ENCODE peak calls at places on chromosomes 4 and X, in nine cellular contexts. S, I, X, W, J, U, M, P and F are unnamed samples.
A peak's percentile ranks its signal among the peaks of the same experiment; 100 is the strongest.

GRCh38 chr4:43843501-43843900 is 605.1 kb downstream of the KCTD8 start:
- DNase-seq in S (no peak), I (no peak), X (peak; percentile 10), W (no peak), J (peak; percentile 36), U (no peak), M (no peak), P (no peak), F (no peak)

GRCh38 chr4:148441624-148441985 is 609 bp downstream of the NR3C2 start:
- DNase-seq in S (no peak), I (no peak), X (peak; percentile 19), W (no peak), J (peak; percentile 36), U (no peak), M (no peak), P (no peak), F (no peak)

GRCh38 chrX:15881498-15881897 is 26.9 kb upstream of the AP1S2 start:
- DNase-seq in S (no peak), I (no peak), X (no peak), W (no peak), J (no peak), U (no peak), M (no peak), P (no peak), F (no peak)

GRCh38 chr4:175234162-175234561 is 316.0 kb downstream of the ADAM29 start:
- DNase-seq in S (no peak), I (no peak), X (no peak), W (no peak), J (no peak), U (no peak), M (no peak), P (no peak), F (no peak)

GRCh38 chrX:110406822-110407221 is 48.2 kb downstream of the RTL9 start:
- DNase-seq in S (no peak), I (no peak), X (no peak), W (no peak), J (no peak), U (no peak), M (no peak), P (no peak), F (no peak)

GRCh38 chrX:65607070-65607742 is 60.2 kb upstream of the MSN start:
- DNase-seq in S (no peak), I (no peak), X (no peak), W (peak; percentile 7), J (no peak), U (no peak), M (no peak), P (no peak), F (no peak)

GRCh38 chr4:63717384-63717783 is 691.9 kb downstream of the TECRL start:
- DNase-seq in S (no peak), I (no peak), X (peak; percentile 4), W (peak; percentile 38), J (peak; percentile 46), U (no peak), M (no peak), P (no peak), F (peak; percentile 62)

GRCh38 chr4:140102406-140102805 is 51.6 kb downstream of the MAML3 start:
- DNase-seq in S (no peak), I (no peak), X (no peak), W (peak; percentile 43), J (no peak), U (no peak), M (no peak), P (no peak), F (no peak)

GRCh38 chr4:127204326-127204725 is 428.4 kb upstream of the INTU start:
- DNase-seq in S (no peak), I (no peak), X (no peak), W (no peak), J (no peak), U (no peak), M (no peak), P (no peak), F (no peak)

GRCh38 chr4:100494166-100494565 is 23.7 kb downstream of the EMCN start:
- DNase-seq in S (no peak), I (no peak), X (no peak), W (no peak), J (no peak), U (no peak), M (no peak), P (no peak), F (no peak)

GRCh38 chr4:140395668-140396067 is 22.2 kb downstream of the SCOC start:
- DNase-seq in S (no peak), I (no peak), X (no peak), W (no peak), J (peak; percentile 38), U (no peak), M (no peak), P (no peak), F (no peak)

GRCh38 chrX:102651242-102651967 is at the start of gene GPRASP1:
- DNase-seq in S (peak; percentile 21), I (no peak), X (peak; percentile 59), W (peak; percentile 22), J (peak; percentile 69), U (peak; percentile 59), M (peak; percentile 72), P (peak; percentile 43), F (no peak)